ENCODE peak calls at places on chromosomes 6 and 20, in five cellular contexts. H is anterior cingulate cortex, K is iris pigment epithelial cell, G is progenitor cell of endocrine pancreas, Q is fibroblast of mammary gland. L is an unnamed sample.

GRCh38 chr6:33781105-33781975 is 7.6 kb downstream of the LEMD2 start:
- DNase-seq in G (no peak), K (peak; percentile 59), Q (no peak), H (no peak), L (peak; percentile 85)

GRCh38 chr6:11492444-11493300 is 44.9 kb upstream of the TMEM170B start:
- DNase-seq in Q (peak; percentile 20), G (no peak), H (no peak), K (peak; percentile 45), L (no peak)

GRCh38 chr6:149851461-149851860 is 12.7 kb downstream of the LRP11 start:
- DNase-seq in G (no peak), Q (peak; percentile 87), H (no peak), K (peak; percentile 85), L (no peak)

GRCh38 chr20:6533828-6534388 is 233.6 kb upstream of the BMP2 start:
- DNase-seq in G (no peak), Q (peak; percentile 78), H (no peak), K (peak; percentile 98), L (peak; percentile 3)

GRCh38 chr20:48672324-48672723 is 155.5 kb downstream of the PREX1 start:
- DNase-seq in Q (no peak), G (no peak), H (no peak), K (no peak), L (peak; percentile 78)

GRCh38 chr6:151675746-151676459 is 131.6 kb upstream of the ESR1 start:
- DNase-seq in K (peak; percentile 16), H (no peak), G (peak; percentile 40), Q (peak; percentile 30), L (no peak)

GRCh38 chr6:168089186-168090063 is 10.4 kb upstream of the FRMD1 start:
- DNase-seq in Q (no peak), K (no peak), H (no peak), G (no peak), L (no peak)

GRCh38 chr6:70110128-70111022 is 192.5 kb downstream of the COL9A1 start:
- DNase-seq in Q (peak; percentile 6), K (peak; percentile 16), H (no peak), G (no peak), L (no peak)

GRCh38 chr6:106334646-106335448 is 9.3 kb upstream of the ATG5 start:
- DNase-seq in G (peak; percentile 14), H (no peak), K (peak; percentile 47), Q (peak; percentile 53), L (no peak)

GRCh38 chr20:61803903-61804804 is 261.5 kb downstream of the TAF4 start:
- DNase-seq in K (peak; percentile 9), G (no peak), H (no peak), Q (peak; percentile 10), L (peak; percentile 77)

GRCh38 chr6:168377856-168378832 is 58.6 kb upstream of the DACT2 start:
- DNase-seq in G (no peak), Q (no peak), K (no peak), H (no peak), L (peak; percentile 45)

GRCh38 chr6:31900917-31901414 is 920 bp downstream of the ZBTB12 start:
- DNase-seq in K (peak; percentile 21), Q (no peak), G (no peak), H (peak; percentile 48), L (no peak)

L was measured in osteoblast.